ENCODE peak calls at places on chromosomes 4 and X, in four cellular contexts. N is right atrium auricular region, E is uterus, R is HFF-Myc. H is an unnamed sample.

GRCh38 chr4:957581-958313 is 15.6 kb downstream of the DGKQ start:
- DNase-seq in N (no peak), E (no peak), R (no peak), H (peak; percentile 14)

GRCh38 chrX:148609766-148610698 is 109.6 kb downstream of the AFF2 start:
- DNase-seq in N (no peak), E (no peak), R (no peak), H (no peak)

GRCh38 chr4:54228563-54229501 is at the start of gene PDGFRA:
- DNase-seq in N (peak; percentile 80), E (peak; percentile 87), R (peak; percentile 94), H (peak; percentile 87)

GRCh38 chr4:58093352-58093751 is 983.2 kb upstream of the IGFBP7 start:
- DNase-seq in N (no peak), E (no peak), R (no peak), H (no peak)

GRCh38 chrX:120301497-120301896 is 9.8 kb downstream of the TMEM255A start:
- DNase-seq in N (no peak), E (no peak), R (no peak), H (no peak)

GRCh38 chr4:125191252-125191651 is 123.5 kb upstream of the FAT4 start:
- DNase-seq in N (no peak), E (no peak), R (no peak), H (no peak)

GRCh38 chr4:24831637-24832036 is 36.3 kb downstream of the SOD3 start:
- DNase-seq in N (no peak), E (no peak), R (no peak), H (no peak)

GRCh38 chr4:38101563-38101962 is 141.4 kb downstream of the PTTG2 start:
- DNase-seq in N (no peak), E (no peak), R (no peak), H (no peak)

GRCh38 chr4:103168993-103169392 is 29.1 kb downstream of the CENPE start:
- DNase-seq in N (no peak), E (no peak), R (no peak), H (no peak)

GRCh38 chr4:155377281-155377680 is 516 bp upstream of the MAP9 start:
- DNase-seq in N (no peak), E (no peak), R (no peak), H (no peak)

GRCh38 chr4:78138252-78138651 is 81.1 kb downstream of the FRAS1 start:
- DNase-seq in N (no peak), E (no peak), R (no peak), H (no peak)

GRCh38 chr4:156889616-156890594 is 81.7 kb downstream of the PDGFC start:
- DNase-seq in N (peak; percentile 62), E (no peak), R (no peak), H (peak; percentile 68)

GRCh38 chr4:189185810-189186432 is 754.8 kb upstream of the FRG1 start:
- DNase-seq in N (no peak), E (no peak), R (no peak), H (no peak)

GRCh38 chr4:166735553-166735952 is 498.7 kb downstream of the SPOCK3 start:
- DNase-seq in N (no peak), E (no peak), R (no peak), H (no peak)

GRCh38 chrX:124963717-124964116 is 356.0 kb upstream of the TEX13C start:
- DNase-seq in N (no peak), E (no peak), R (no peak), H (no peak)

GRCh38 chr4:75285837-75286236 is 228.4 kb downstream of the RCHY1 start:
- DNase-seq in N (no peak), E (no peak), R (no peak), H (no peak)

GRCh38 chrX:150200361-150200760 is 162.8 kb upstream of the MAMLD1 start:
- DNase-seq in N (peak; percentile 53), E (no peak), R (no peak), H (no peak)

GRCh38 chr4:177901786-177902185 is 459.5 kb upstream of the AGA start:
- DNase-seq in N (no peak), E (no peak), R (no peak), H (no peak)

GRCh38 chr4:52729586-52729985 is 21.6 kb downstream of the ERVMER34-1 start:
- DNase-seq in N (no peak), E (no peak), R (no peak), H (no peak)

GRCh38 chr4:137536789-137537561 is 4.7 kb upstream of the PCDH18 start:
- DNase-seq in N (no peak), E (no peak), R (no peak), H (no peak)

GRCh38 chrX:122868626-122869025 is 315.5 kb upstream of the GRIA3 start:
- DNase-seq in N (no peak), E (no peak), R (no peak), H (no peak)

GRCh38 chr4:53620956-53621355 is 29.7 kb upstream of the LNX1 start:
- DNase-seq in N (no peak), E (no peak), R (no peak), H (no peak)

GRCh38 chrX:11967986-11968385 is 170.3 kb upstream of the FRMPD4 start:
- DNase-seq in N (no peak), E (no peak), R (no peak), H (no peak)

GRCh38 chr4:161604516-161605300 is 559.1 kb downstream of the FSTL5 start:
- DNase-seq in N (no peak), E (no peak), R (no peak), H (no peak)

GRCh38 chrX:129925305-129926092 is 19.5 kb downstream of the UTP14A start:
- DNase-seq in N (peak; percentile 82), E (peak; percentile 68), R (peak; percentile 38), H (peak; percentile 78)

GRCh38 chrX:103453655-103454054 is 65.6 kb downstream of the RAB40A start:
- DNase-seq in N (no peak), E (no peak), R (peak; percentile 83), H (no peak)

GRCh38 chr4:133095591-133095990 is 53.5 kb upstream of the PCDH10 start:
- DNase-seq in N (no peak), E (no peak), R (no peak), H (no peak)

GRCh38 chrX:40012800-40013682 is 84.7 kb downstream of the BCOR start:
- DNase-seq in N (peak; percentile 72), E (peak; percentile 76), R (no peak), H (peak; percentile 86)

GRCh38 chr4:20890752-20891151 is 190.5 kb downstream of the PACRGL start:
- DNase-seq in N (no peak), E (no peak), R (no peak), H (no peak)

GRCh38 chrX:130799393-130799792 is 103.6 kb downstream of the ENOX2 start:
- DNase-seq in N (no peak), E (no peak), R (no peak), H (no peak)

GRCh38 chrX:18377802-18378201 is 23.3 kb upstream of the SCML2 start:
- DNase-seq in N (no peak), E (no peak), R (no peak), H (no peak)

GRCh38 chr4:139890810-139891209 is 225.2 kb downstream of the MGST2 start:
- DNase-seq in N (no peak), E (no peak), R (no peak), H (no peak)

GRCh38 chr4:41935652-41936021 is 408 bp downstream of the TMEM33 start:
- DNase-seq in N (no peak), E (no peak), R (no peak), H (no peak)

GRCh38 chr4:112302320-112303274 is 5.4 kb downstream of the ALPK1 start:
- DNase-seq in N (no peak), E (no peak), R (no peak), H (no peak)

GRCh38 chrX:19555236-19555635 is 39.9 kb upstream of the MAP3K15 start:
- DNase-seq in N (no peak), E (no peak), R (no peak), H (no peak)
- H3K4me3 ChIP-seq in N (no peak overlapping the region), E (no peak overlapping the region), R (no peak overlapping the region), H (no peak overlapping the region)

GRCh38 chrX:55451125-55451524 is 802 bp upstream of the MAGEH1 start:
- DNase-seq in N (no peak), E (no peak), R (no peak), H (no peak)
- H3K4me3 ChIP-seq in N (peak overlapping the region; percentile 61), E (no peak overlapping the region), R (no peak overlapping the region), H (peak overlapping the region; percentile 80)

GRCh38 chrX:22300130-22300529 is 27.4 kb downstream of the CBLL2 start:
- DNase-seq in N (no peak), E (peak; percentile 16), R (no peak), H (peak; percentile 64)
- H3K4me3 ChIP-seq in N (no peak overlapping the region), E (no peak overlapping the region), R (no peak overlapping the region), H (no peak overlapping the region)

DNA sequence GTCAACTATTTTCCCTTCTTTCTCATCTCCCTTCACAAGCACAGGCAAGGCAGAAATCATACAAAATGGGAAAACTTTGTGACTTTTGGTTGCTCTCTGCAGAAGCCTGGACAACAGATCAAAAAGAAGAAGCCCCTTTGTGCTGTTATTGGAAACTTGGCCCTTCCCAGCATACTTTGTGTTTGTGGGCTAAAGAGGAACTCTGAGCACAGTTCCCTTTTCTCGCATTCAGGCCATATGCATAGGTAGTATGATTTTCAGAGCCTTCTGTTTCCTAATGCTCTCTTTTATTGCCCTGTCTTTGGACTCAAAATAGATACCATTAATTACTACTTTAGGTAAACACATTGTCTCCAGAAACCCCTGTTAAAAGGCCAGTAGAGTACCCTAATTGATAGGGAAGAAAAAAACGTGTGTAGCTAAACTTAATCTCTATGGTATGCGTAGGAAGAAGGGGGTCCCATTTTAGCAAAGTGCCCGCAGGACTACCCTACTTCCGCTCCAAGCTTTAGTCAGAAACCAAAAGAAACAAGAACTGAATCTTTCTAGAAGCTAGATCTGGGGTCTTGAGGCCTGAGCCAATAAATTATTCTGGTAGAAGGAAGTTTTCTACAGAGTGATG is 26.6 kb downstream of the VSIG4 start:
- DNase-seq in N (no peak), E (no peak), R (no peak), H (no peak)
- H3K4me3 ChIP-seq in N (no peak overlapping the region), E (no peak overlapping the region), R (no peak overlapping the region), H (no peak overlapping the region)

GRCh38 chr4:180057198-180057821 is 2185.9 kb upstream of the TENM3 start:
- DNase-seq in N (no peak), E (no peak), R (no peak), H (no peak)
- H3K4me3 ChIP-seq in N (no peak overlapping the region), E (no peak overlapping the region), R (no peak overlapping the region), H (no peak overlapping the region)

GRCh38 chr4:186255122-186255521 is 10.9 kb upstream of the F11 start:
- DNase-seq in N (no peak), E (no peak), R (no peak), H (no peak)

GRCh38 chr4:186244835-186245234 is 17.5 kb downstream of the KLKB1 start:
- DNase-seq in N (no peak), E (no peak), R (no peak), H (no peak)

GRCh38 chr4:186250740-186251124 is 15.3 kb upstream of the F11 start:
- DNase-seq in N (no peak), E (no peak), R (no peak), H (no peak)

GRCh38 chr4:186248643-186249042 is 17.3 kb upstream of the F11 start:
- DNase-seq in N (no peak), E (no peak), R (no peak), H (no peak)

GRCh38 chr4:186249785-186250739 is 15.9 kb upstream of the F11 start:
- DNase-seq in N (no peak), E (no peak), R (no peak), H (no peak)
- H3K4me3 ChIP-seq in N (no peak overlapping the region), E (no peak overlapping the region), R (no peak overlapping the region), H (no peak overlapping the region)

H was measured in tibial artery.